ENCODE peak calls at places on chromosome 12, in five cellular contexts. One of them, this sample, is unnamed. For H3K9me3, the result is how much of the 10 kb centered on the place peaks cover.

GRCh38 chr12:27898022-27898421 is 74.5 kb downstream of the PTHLH start:
- DNase-seq in heart left ventricle: no peak
- DNase-seq in CD8-positive, alpha-beta T cell: no peak
- DNase-seq in esophagus muscularis mucosa: no peak
- DNase-seq in mammary epithelial cell: no peak
- DNase-seq in this sample: no peak

GRCh38 chr12:32566663-32567634 is 112.2 kb upstream of the DNM1L start:
- DNase-seq in CD8-positive, alpha-beta T cell: no peak
- DNase-seq in esophagus muscularis mucosa: no peak
- DNase-seq in heart left ventricle: no peak
- DNase-seq in mammary epithelial cell: peak
- DNase-seq in this sample: no peak

GRCh38 chr12:49762468-49762847 is 21.1 kb downstream of the TMBIM6 start:
- DNase-seq in mammary epithelial cell: no peak
- DNase-seq in heart left ventricle: no peak
- DNase-seq in esophagus muscularis mucosa: no peak
- DNase-seq in CD8-positive, alpha-beta T cell: no peak
- DNase-seq in this sample: no peak

GRCh38 chr12:89752331-89752730 is 43.7 kb upstream of the ATP2B1 start:
- DNase-seq in esophagus muscularis mucosa: no peak
- DNase-seq in mammary epithelial cell: no peak
- DNase-seq in CD8-positive, alpha-beta T cell: no peak
- DNase-seq in heart left ventricle: no peak
- DNase-seq in this sample: no peak

GRCh38 chr12:2258035-2258434 is 205.2 kb downstream of the CACNA1C start:
- DNase-seq in CD8-positive, alpha-beta T cell: no peak
- DNase-seq in mammary epithelial cell: no peak
- DNase-seq in esophagus muscularis mucosa: no peak
- DNase-seq in heart left ventricle: no peak
- DNase-seq in this sample: no peak

GRCh38 chr12:84910549-84911241 is 1.9 kb downstream of the SLC6A15 start:
- DNase-seq in mammary epithelial cell: peak
- DNase-seq in heart left ventricle: no peak
- DNase-seq in esophagus muscularis mucosa: no peak
- DNase-seq in CD8-positive, alpha-beta T cell: no peak
- DNase-seq in this sample: no peak

GRCh38 chr12:50024804-50025186 is 499 bp downstream of the RACGAP1 start:
- DNase-seq in CD8-positive, alpha-beta T cell: no peak
- DNase-seq in mammary epithelial cell: peak
- DNase-seq in heart left ventricle: no peak
- DNase-seq in esophagus muscularis mucosa: no peak
- DNase-seq in this sample: no peak

GRCh38 chr12:107519906-107520859 is 165.4 kb upstream of the PWP1 start:
- DNase-seq in heart left ventricle: no peak
- DNase-seq in mammary epithelial cell: no peak
- DNase-seq in esophagus muscularis mucosa: peak
- DNase-seq in CD8-positive, alpha-beta T cell: no peak
- DNase-seq in this sample: no peak

GRCh38 chr12:119804011-119804641 is 73.0 kb downstream of the CIT start:
- DNase-seq in mammary epithelial cell: peak
- DNase-seq in CD8-positive, alpha-beta T cell: no peak
- DNase-seq in esophagus muscularis mucosa: no peak
- DNase-seq in heart left ventricle: peak
- DNase-seq in this sample: peak

GRCh38 chr12:15846887-15847286 is 35.3 kb upstream of the STRAP start:
- DNase-seq in esophagus muscularis mucosa: no peak
- DNase-seq in heart left ventricle: peak
- DNase-seq in CD8-positive, alpha-beta T cell: no peak
- DNase-seq in mammary epithelial cell: no peak
- DNase-seq in this sample: no peak

GRCh38 chr12:79455314-79455713 is 235.4 kb downstream of the PAWR start:
- DNase-seq in esophagus muscularis mucosa: no peak
- DNase-seq in heart left ventricle: no peak
- DNase-seq in CD8-positive, alpha-beta T cell: no peak
- DNase-seq in mammary epithelial cell: no peak
- DNase-seq in this sample: no peak

GRCh38 chr12:54306925-54307731 is 6.3 kb upstream of the NFE2 start:
- DNase-seq in esophagus muscularis mucosa: no peak
- DNase-seq in heart left ventricle: peak
- DNase-seq in CD8-positive, alpha-beta T cell: no peak
- DNase-seq in mammary epithelial cell: peak
- DNase-seq in this sample: peak

GRCh38 chr12:92064420-92064819 is 81.2 kb downstream of the BTG1 start:
- DNase-seq in esophagus muscularis mucosa: no peak
- DNase-seq in heart left ventricle: no peak
- DNase-seq in mammary epithelial cell: no peak
- DNase-seq in CD8-positive, alpha-beta T cell: no peak
- DNase-seq in this sample: peak

GRCh38 chr12:21774358-21775129 is at the start of gene KCNJ8:
- DNase-seq in CD8-positive, alpha-beta T cell: no peak
- DNase-seq in mammary epithelial cell: no peak
- DNase-seq in esophagus muscularis mucosa: peak
- DNase-seq in heart left ventricle: peak
- DNase-seq in this sample: peak

GRCh38 chr12:3119192-3119744 is 42.1 kb downstream of the TSPAN9 start:
- DNase-seq in esophagus muscularis mucosa: no peak
- DNase-seq in heart left ventricle: no peak
- DNase-seq in CD8-positive, alpha-beta T cell: no peak
- DNase-seq in mammary epithelial cell: peak
- DNase-seq in this sample: no peak

GRCh38 chr12:109777544-109777943 is 55.7 kb downstream of the TRPV4 start:
- DNase-seq in mammary epithelial cell: peak
- DNase-seq in esophagus muscularis mucosa: no peak
- DNase-seq in heart left ventricle: no peak
- DNase-seq in CD8-positive, alpha-beta T cell: no peak
- DNase-seq in this sample: no peak

GRCh38 chr12:84756961-84757360 is 155.6 kb downstream of the SLC6A15 start:
- DNase-seq in esophagus muscularis mucosa: no peak
- DNase-seq in mammary epithelial cell: peak
- DNase-seq in CD8-positive, alpha-beta T cell: no peak
- DNase-seq in heart left ventricle: no peak
- DNase-seq in this sample: no peak

GRCh38 chr12:40137252-40137651 is 31.4 kb upstream of the SLC2A13 start:
- DNase-seq in CD8-positive, alpha-beta T cell: no peak
- DNase-seq in mammary epithelial cell: peak
- DNase-seq in heart left ventricle: no peak
- DNase-seq in esophagus muscularis mucosa: no peak
- DNase-seq in this sample: no peak

GRCh38 chr12:121776190-121777098 is 17.0 kb downstream of the RHOF start:
- DNase-seq in heart left ventricle: peak
- DNase-seq in mammary epithelial cell: peak
- DNase-seq in esophagus muscularis mucosa: no peak
- DNase-seq in CD8-positive, alpha-beta T cell: peak
- DNase-seq in this sample: peak

GRCh38 chr12:96448287-96448686 is 41.1 kb upstream of the CFAP54 start:
- DNase-seq in heart left ventricle: no peak
- DNase-seq in mammary epithelial cell: peak
- DNase-seq in esophagus muscularis mucosa: no peak
- DNase-seq in CD8-positive, alpha-beta T cell: no peak
- DNase-seq in this sample: no peak

GRCh38 chr12:112965643-112966042 is 12.7 kb upstream of the OAS2 start:
- DNase-seq in mammary epithelial cell: no peak
- DNase-seq in heart left ventricle: no peak
- DNase-seq in CD8-positive, alpha-beta T cell: no peak
- DNase-seq in esophagus muscularis mucosa: peak
- DNase-seq in this sample: no peak

GRCh38 chr12:116397148-116397547 is 119.7 kb upstream of the MED13L start:
- DNase-seq in heart left ventricle: no peak
- DNase-seq in CD8-positive, alpha-beta T cell: no peak
- DNase-seq in esophagus muscularis mucosa: no peak
- DNase-seq in mammary epithelial cell: peak
- DNase-seq in this sample: no peak

GRCh38 chr12:460301-461230 is 827 bp downstream of the B4GALNT3 start:
- DNase-seq in esophagus muscularis mucosa: no peak
- DNase-seq in mammary epithelial cell: peak
- DNase-seq in CD8-positive, alpha-beta T cell: no peak
- DNase-seq in heart left ventricle: no peak
- DNase-seq in this sample: peak

GRCh38 chr12:13218641-13219040 is 22.1 kb downstream of the EMP1 start:
- DNase-seq in esophagus muscularis mucosa: no peak
- DNase-seq in heart left ventricle: no peak
- DNase-seq in mammary epithelial cell: peak
- DNase-seq in CD8-positive, alpha-beta T cell: no peak
- DNase-seq in this sample: no peak

GRCh38 chr12:3055712-3056467 is 21.3 kb upstream of the TSPAN9 start:
- DNase-seq in esophagus muscularis mucosa: no peak
- DNase-seq in mammary epithelial cell: no peak
- DNase-seq in CD8-positive, alpha-beta T cell: no peak
- DNase-seq in heart left ventricle: no peak
- DNase-seq in this sample: no peak

GRCh38 chr12:75672212-75672611 is 160.8 kb upstream of the KRR1 start:
- DNase-seq in esophagus muscularis mucosa: no peak
- DNase-seq in mammary epithelial cell: no peak
- DNase-seq in CD8-positive, alpha-beta T cell: no peak
- DNase-seq in heart left ventricle: no peak
- DNase-seq in this sample: no peak

GRCh38 chr12:111288771-111289170 is 80.1 kb downstream of the PHETA1 start:
- DNase-seq in CD8-positive, alpha-beta T cell: no peak
- DNase-seq in mammary epithelial cell: no peak
- DNase-seq in heart left ventricle: no peak
- DNase-seq in esophagus muscularis mucosa: no peak
- DNase-seq in this sample: no peak

GRCh38 chr12:48999371-49000131 is at the start of gene DDN:
- DNase-seq in esophagus muscularis mucosa: no peak
- DNase-seq in CD8-positive, alpha-beta T cell: no peak
- DNase-seq in heart left ventricle: no peak
- DNase-seq in mammary epithelial cell: no peak
- DNase-seq in this sample: no peak

GRCh38 chr12:30400349-30400748 is 295.3 kb downstream of the IPO8 start:
- DNase-seq in esophagus muscularis mucosa: no peak
- DNase-seq in CD8-positive, alpha-beta T cell: no peak
- DNase-seq in heart left ventricle: no peak
- DNase-seq in mammary epithelial cell: no peak
- DNase-seq in this sample: no peak
- H3K9me3 ChIP-seq in esophagus muscularis mucosa: under half
- H3K9me3 ChIP-seq in CD8-positive, alpha-beta T cell: under half
- H3K9me3 ChIP-seq in heart left ventricle: under half
- H3K9me3 ChIP-seq in mammary epithelial cell: under half
- H3K9me3 ChIP-seq in this sample: under half

DNA sequence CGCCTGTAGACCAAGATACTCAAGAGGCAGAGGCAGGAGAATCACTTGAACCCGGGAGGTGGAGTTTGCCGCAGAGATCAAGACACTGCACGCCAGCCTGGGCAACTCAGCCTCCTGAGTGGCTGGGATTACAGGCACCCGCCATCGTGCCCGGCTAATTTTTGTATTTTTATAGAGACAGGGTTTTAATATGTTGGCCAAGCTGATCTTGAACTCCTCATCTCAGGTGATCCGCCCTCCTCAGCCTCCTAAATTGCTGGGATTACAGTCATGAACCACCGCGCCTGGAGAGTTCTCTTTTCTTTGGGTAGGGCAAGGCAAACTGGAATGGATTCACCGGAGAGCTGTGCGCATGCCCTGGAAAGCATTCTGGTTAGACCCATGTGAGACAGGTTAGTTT is 179.3 kb upstream of the ALG10B start:
- DNase-seq in CD8-positive, alpha-beta T cell: no peak
- DNase-seq in mammary epithelial cell: no peak
- DNase-seq in esophagus muscularis mucosa: no peak
- DNase-seq in heart left ventricle: no peak
- DNase-seq in this sample: no peak
- H3K9me3 ChIP-seq in CD8-positive, alpha-beta T cell: under half
- H3K9me3 ChIP-seq in mammary epithelial cell: under half
- H3K9me3 ChIP-seq in esophagus muscularis mucosa: under half
- H3K9me3 ChIP-seq in heart left ventricle: under half
- H3K9me3 ChIP-seq in this sample: under half

DNA sequence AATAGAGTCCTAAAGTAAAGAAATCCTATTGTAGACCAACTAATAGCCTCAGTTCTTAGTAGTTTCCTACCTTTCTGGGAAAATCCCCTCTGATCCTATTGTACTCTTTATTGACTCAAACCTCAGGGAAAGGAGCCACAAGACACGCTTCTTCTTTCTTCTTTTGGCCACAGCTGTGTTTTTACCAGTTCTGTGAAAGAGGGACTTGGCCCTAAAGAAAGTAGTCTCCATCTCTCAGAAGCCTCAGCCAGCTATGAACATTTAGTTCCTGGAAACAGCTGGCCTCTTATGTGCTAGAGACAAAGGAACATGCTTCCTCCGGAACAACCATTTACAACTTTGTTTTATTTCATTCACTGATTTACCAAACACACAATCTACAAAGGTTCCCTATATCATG is 66.1 kb upstream of the ARID2 start:
- DNase-seq in heart left ventricle: no peak
- DNase-seq in esophagus muscularis mucosa: no peak
- DNase-seq in mammary epithelial cell: no peak
- DNase-seq in CD8-positive, alpha-beta T cell: no peak
- DNase-seq in this sample: no peak
- H3K9me3 ChIP-seq in heart left ventricle: under half
- H3K9me3 ChIP-seq in esophagus muscularis mucosa: under half
- H3K9me3 ChIP-seq in mammary epithelial cell: under half
- H3K9me3 ChIP-seq in CD8-positive, alpha-beta T cell: under half
- H3K9me3 ChIP-seq in this sample: under half

DNA sequence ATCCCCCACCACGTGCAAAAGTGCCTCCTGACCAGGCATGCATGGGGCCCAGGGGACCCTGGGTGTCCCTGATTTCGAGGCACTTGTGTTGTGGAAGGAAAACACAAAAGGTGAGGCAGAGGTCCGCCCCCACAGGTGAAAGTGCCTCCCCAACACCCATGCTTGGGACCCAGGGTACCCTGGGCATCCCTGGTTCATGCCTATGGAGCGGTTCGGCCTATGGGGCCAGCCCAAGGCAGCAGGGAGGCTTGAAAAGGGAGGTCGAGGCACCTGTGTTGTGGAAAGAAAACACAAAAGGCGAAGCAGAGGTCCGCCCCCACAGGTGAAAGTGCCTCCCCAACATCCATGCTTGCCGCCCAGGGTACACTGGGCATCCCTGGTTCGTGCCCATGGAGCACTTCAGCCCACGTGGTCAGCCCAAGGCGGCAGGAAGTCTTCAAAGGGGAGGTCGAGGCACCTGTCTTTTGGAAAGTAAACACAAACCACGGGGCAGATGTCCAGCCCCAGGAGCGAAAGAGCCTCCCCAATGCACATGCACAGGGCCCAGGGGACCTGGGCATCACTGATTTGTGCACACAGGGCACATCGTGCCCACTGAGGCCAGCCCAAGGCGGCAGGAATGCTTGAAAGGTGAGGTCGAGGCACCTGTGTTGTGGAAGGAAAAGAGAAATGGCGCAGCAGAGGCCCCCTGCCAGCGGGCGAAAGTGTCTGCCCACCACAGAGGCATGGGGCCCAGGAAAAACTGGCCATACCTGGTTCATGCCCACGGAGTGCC is 375.5 kb downstream of the ALG10 start:
- DNase-seq in CD8-positive, alpha-beta T cell: no peak
- DNase-seq in esophagus muscularis mucosa: peak
- DNase-seq in heart left ventricle: peak
- DNase-seq in mammary epithelial cell: no peak
- DNase-seq in this sample: peak
- H3K9me3 ChIP-seq in CD8-positive, alpha-beta T cell: under half
- H3K9me3 ChIP-seq in esophagus muscularis mucosa: under half
- H3K9me3 ChIP-seq in heart left ventricle: under half
- H3K9me3 ChIP-seq in mammary epithelial cell: under half
- H3K9me3 ChIP-seq in this sample: under half

This sample was measured in pancreas.